ENCODE peak calls at places on chromosomes 7 and 10, in eight cellular contexts. One of them, this sample, is unnamed.

GRCh38 chr7:103083210-103083609 is 8.3 kb downstream of the ARMC10 start:
- DNase-seq in Panc1: no peak
- DNase-seq in GM23338: no peak
- DNase-seq in GM20000: no peak
- DNase-seq in tibial nerve: no peak
- DNase-seq in RWPE1: no peak
- DNase-seq in choroid plexus epithelial cell: no peak
- DNase-seq in IMR-90: no peak
- DNase-seq in this sample: no peak

GRCh38 chr7:155258233-155258575 is 39.5 kb upstream of the INSIG1 start:
- DNase-seq in GM23338: no peak
- DNase-seq in RWPE1: peak
- DNase-seq in choroid plexus epithelial cell: peak
- DNase-seq in IMR-90: peak
- DNase-seq in GM20000: no peak
- DNase-seq in tibial nerve: peak
- DNase-seq in Panc1: no peak
- DNase-seq in this sample: no peak

GRCh38 chr10:51718804-51719291 is 19.5 kb upstream of the CSTF2T start:
- DNase-seq in Panc1: no peak
- DNase-seq in RWPE1: peak
- DNase-seq in choroid plexus epithelial cell: peak
- DNase-seq in tibial nerve: no peak
- DNase-seq in IMR-90: peak
- DNase-seq in GM20000: no peak
- DNase-seq in GM23338: peak
- DNase-seq in this sample: no peak

GRCh38 chr7:103100348-103100747 is 25.4 kb downstream of the ARMC10 start:
- DNase-seq in choroid plexus epithelial cell: no peak
- DNase-seq in IMR-90: no peak
- DNase-seq in RWPE1: no peak
- DNase-seq in GM20000: no peak
- DNase-seq in tibial nerve: no peak
- DNase-seq in GM23338: no peak
- DNase-seq in Panc1: no peak
- DNase-seq in this sample: no peak

GRCh38 chr7:87926581-87927461 is 7.2 kb upstream of the ADAM22 start:
- DNase-seq in RWPE1: no peak
- DNase-seq in choroid plexus epithelial cell: peak
- DNase-seq in GM23338: peak
- DNase-seq in IMR-90: no peak
- DNase-seq in tibial nerve: no peak
- DNase-seq in GM20000: peak
- DNase-seq in Panc1: no peak
- DNase-seq in this sample: peak

GRCh38 chr10:124743188-124744046 is 761 bp downstream of the FAM53B start:
- DNase-seq in Panc1: no peak
- DNase-seq in choroid plexus epithelial cell: peak
- DNase-seq in tibial nerve: no peak
- DNase-seq in GM23338: peak
- DNase-seq in GM20000: peak
- DNase-seq in IMR-90: no peak
- DNase-seq in RWPE1: peak
- DNase-seq in this sample: peak

GRCh38 chr7:117661312-117661711 is 181.5 kb downstream of the CFTR start:
- DNase-seq in GM20000: no peak
- DNase-seq in tibial nerve: no peak
- DNase-seq in GM23338: no peak
- DNase-seq in Panc1: no peak
- DNase-seq in RWPE1: no peak
- DNase-seq in IMR-90: no peak
- DNase-seq in choroid plexus epithelial cell: no peak
- DNase-seq in this sample: no peak

GRCh38 chr7:3979956-3980643 is 679.0 kb downstream of the SDK1 start:
- DNase-seq in Panc1: no peak
- DNase-seq in RWPE1: no peak
- DNase-seq in choroid plexus epithelial cell: no peak
- DNase-seq in tibial nerve: no peak
- DNase-seq in GM23338: peak
- DNase-seq in GM20000: no peak
- DNase-seq in IMR-90: no peak
- DNase-seq in this sample: no peak

GRCh38 chr7:23062452-23062851 is 43.1 kb upstream of the KLHL7 start:
- DNase-seq in RWPE1: peak
- DNase-seq in tibial nerve: no peak
- DNase-seq in IMR-90: peak
- DNase-seq in GM23338: no peak
- DNase-seq in Panc1: no peak
- DNase-seq in choroid plexus epithelial cell: peak
- DNase-seq in GM20000: no peak
- DNase-seq in this sample: no peak

GRCh38 chr7:1020849-1021251 is 23.5 kb upstream of the GPR146 start:
- DNase-seq in GM23338: no peak
- DNase-seq in GM20000: no peak
- DNase-seq in RWPE1: no peak
- DNase-seq in Panc1: no peak
- DNase-seq in choroid plexus epithelial cell: no peak
- DNase-seq in IMR-90: no peak
- DNase-seq in tibial nerve: no peak
- DNase-seq in this sample: no peak

GRCh38 chr7:102085223-102085772 is 201.4 kb upstream of the SH2B2 start:
- DNase-seq in RWPE1: no peak
- DNase-seq in tibial nerve: no peak
- DNase-seq in GM23338: no peak
- DNase-seq in IMR-90: no peak
- DNase-seq in choroid plexus epithelial cell: no peak
- DNase-seq in GM20000: no peak
- DNase-seq in Panc1: no peak
- DNase-seq in this sample: no peak

GRCh38 chr10:123833170-123833850 is 58.3 kb downstream of the CPXM2 start:
- DNase-seq in GM20000: no peak
- DNase-seq in RWPE1: no peak
- DNase-seq in Panc1: no peak
- DNase-seq in choroid plexus epithelial cell: no peak
- DNase-seq in tibial nerve: no peak
- DNase-seq in GM23338: no peak
- DNase-seq in IMR-90: no peak
- DNase-seq in this sample: no peak

GRCh38 chr10:17053513-17053912 is 76.1 kb downstream of the CUBN start:
- DNase-seq in RWPE1: no peak
- DNase-seq in tibial nerve: no peak
- DNase-seq in GM20000: no peak
- DNase-seq in IMR-90: no peak
- DNase-seq in GM23338: no peak
- DNase-seq in Panc1: no peak
- DNase-seq in choroid plexus epithelial cell: no peak
- DNase-seq in this sample: no peak

GRCh38 chr7:106568002-106568679 is 92.8 kb downstream of the CCDC71L start:
- DNase-seq in choroid plexus epithelial cell: no peak
- DNase-seq in Panc1: no peak
- DNase-seq in GM23338: no peak
- DNase-seq in RWPE1: no peak
- DNase-seq in IMR-90: no peak
- DNase-seq in GM20000: no peak
- DNase-seq in tibial nerve: no peak
- DNase-seq in this sample: no peak

GRCh38 chr10:3248526-3249255 is 76.1 kb upstream of the PITRM1 start:
- DNase-seq in GM23338: no peak
- DNase-seq in GM20000: no peak
- DNase-seq in RWPE1: peak
- DNase-seq in Panc1: peak
- DNase-seq in tibial nerve: no peak
- DNase-seq in choroid plexus epithelial cell: peak
- DNase-seq in IMR-90: peak
- DNase-seq in this sample: no peak

GRCh38 chr7:66344166-66344565 is 139.0 kb downstream of the TPST1 start:
- DNase-seq in choroid plexus epithelial cell: peak
- DNase-seq in GM23338: no peak
- DNase-seq in Panc1: no peak
- DNase-seq in GM20000: no peak
- DNase-seq in RWPE1: no peak
- DNase-seq in IMR-90: peak
- DNase-seq in tibial nerve: no peak
- DNase-seq in this sample: no peak

GRCh38 chr7:64045301-64046040 is at the start of gene ZNF727:
- DNase-seq in GM23338: no peak
- DNase-seq in GM20000: no peak
- DNase-seq in tibial nerve: peak
- DNase-seq in IMR-90: no peak
- DNase-seq in Panc1: no peak
- DNase-seq in choroid plexus epithelial cell: no peak
- DNase-seq in RWPE1: no peak
- DNase-seq in this sample: no peak

GRCh38 chr7:75572396-75572795 is 80.3 kb downstream of the SPDYE5 start:
- DNase-seq in choroid plexus epithelial cell: no peak
- DNase-seq in GM20000: no peak
- DNase-seq in Panc1: no peak
- DNase-seq in GM23338: no peak
- DNase-seq in tibial nerve: no peak
- DNase-seq in IMR-90: no peak
- DNase-seq in RWPE1: no peak
- DNase-seq in this sample: no peak

GRCh38 chr7:155764432-155764798 is 47.8 kb downstream of the SHH start:
- DNase-seq in GM20000: peak
- DNase-seq in GM23338: no peak
- DNase-seq in Panc1: no peak
- DNase-seq in choroid plexus epithelial cell: no peak
- DNase-seq in IMR-90: no peak
- DNase-seq in RWPE1: no peak
- DNase-seq in tibial nerve: no peak
- DNase-seq in this sample: no peak

GRCh38 chr7:130897515-130898419 is 163.8 kb upstream of the KLF14 start:
- DNase-seq in Panc1: no peak
- DNase-seq in choroid plexus epithelial cell: no peak
- DNase-seq in IMR-90: no peak
- DNase-seq in GM20000: peak
- DNase-seq in GM23338: no peak
- DNase-seq in tibial nerve: no peak
- DNase-seq in RWPE1: no peak
- DNase-seq in this sample: no peak

GRCh38 chr7:130895006-130895750 is 161.2 kb upstream of the KLF14 start:
- DNase-seq in GM20000: no peak
- DNase-seq in Panc1: no peak
- DNase-seq in IMR-90: no peak
- DNase-seq in choroid plexus epithelial cell: no peak
- DNase-seq in RWPE1: no peak
- DNase-seq in tibial nerve: no peak
- DNase-seq in GM23338: no peak
- DNase-seq in this sample: no peak

GRCh38 chr7:130899071-130899451 is 165.1 kb upstream of the KLF14 start:
- DNase-seq in IMR-90: no peak
- DNase-seq in GM20000: no peak
- DNase-seq in GM23338: no peak
- DNase-seq in tibial nerve: no peak
- DNase-seq in Panc1: no peak
- DNase-seq in RWPE1: no peak
- DNase-seq in choroid plexus epithelial cell: no peak
- DNase-seq in this sample: no peak

GRCh38 chr7:130896051-130896881 is 162.3 kb upstream of the KLF14 start:
- DNase-seq in IMR-90: peak
- DNase-seq in tibial nerve: no peak
- DNase-seq in Panc1: peak
- DNase-seq in choroid plexus epithelial cell: peak
- DNase-seq in GM23338: peak
- DNase-seq in RWPE1: no peak
- DNase-seq in GM20000: no peak
- DNase-seq in this sample: no peak

GRCh38 chr7:130896898-130897514 is 163.0 kb upstream of the KLF14 start:
- DNase-seq in tibial nerve: no peak
- DNase-seq in IMR-90: peak
- DNase-seq in choroid plexus epithelial cell: peak
- DNase-seq in GM23338: peak
- DNase-seq in Panc1: no peak
- DNase-seq in GM20000: peak
- DNase-seq in RWPE1: no peak
- DNase-seq in this sample: peak
- TF ChIP-seq CTCF in tibial nerve: peak
- TF ChIP-seq CTCF in IMR-90: peak
- TF ChIP-seq CTCF in choroid plexus epithelial cell: peak
- TF ChIP-seq CTCF in GM23338: peak
- TF ChIP-seq CTCF in Panc1: peak
- TF ChIP-seq CTCF in GM20000: peak
- TF ChIP-seq CTCF in RWPE1: peak
- TF ChIP-seq CTCF in this sample: peak

DNA sequence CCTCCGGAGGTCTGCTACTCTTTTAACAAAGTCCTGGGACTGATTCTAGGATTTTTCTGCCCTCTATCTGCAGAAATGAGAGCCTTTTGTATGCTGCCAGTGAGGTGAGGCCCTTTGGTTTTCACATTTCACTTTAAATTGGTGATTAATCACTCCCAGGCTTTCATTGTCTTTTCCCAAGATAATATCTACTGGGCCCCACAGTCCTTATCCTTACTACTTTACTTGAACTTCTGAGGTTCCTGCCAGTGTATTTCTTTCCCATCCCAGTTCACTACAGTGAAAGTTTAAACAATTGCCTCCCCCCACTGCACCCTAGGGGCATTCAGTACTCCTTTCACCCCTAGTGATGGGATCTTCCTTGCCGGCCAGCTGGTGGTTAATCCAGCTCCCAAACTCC is 127.4 kb upstream of the INHBA start:
- DNase-seq in tibial nerve: no peak
- DNase-seq in GM23338: no peak
- DNase-seq in Panc1: no peak
- DNase-seq in choroid plexus epithelial cell: no peak
- DNase-seq in IMR-90: no peak
- DNase-seq in RWPE1: no peak
- DNase-seq in GM20000: no peak
- DNase-seq in this sample: no peak
- TF ChIP-seq CTCF in tibial nerve: no peak
- TF ChIP-seq CTCF in GM23338: no peak
- TF ChIP-seq CTCF in Panc1: peak
- TF ChIP-seq CTCF in choroid plexus epithelial cell: no peak
- TF ChIP-seq CTCF in IMR-90: no peak
- TF ChIP-seq CTCF in RWPE1: no peak
- TF ChIP-seq CTCF in GM20000: no peak
- TF ChIP-seq CTCF in this sample: no peak

GRCh38 chr10:58531084-58531695 is 18.5 kb downstream of the BICC1 start:
- DNase-seq in Panc1: peak
- DNase-seq in GM20000: peak
- DNase-seq in RWPE1: peak
- DNase-seq in IMR-90: peak
- DNase-seq in choroid plexus epithelial cell: peak
- DNase-seq in tibial nerve: peak
- DNase-seq in GM23338: peak
- DNase-seq in this sample: peak
- TF ChIP-seq CTCF in Panc1: peak
- TF ChIP-seq CTCF in GM20000: peak
- TF ChIP-seq CTCF in RWPE1: peak
- TF ChIP-seq CTCF in IMR-90: peak
- TF ChIP-seq CTCF in choroid plexus epithelial cell: peak
- TF ChIP-seq CTCF in tibial nerve: peak
- TF ChIP-seq CTCF in GM23338: peak
- TF ChIP-seq CTCF in this sample: peak

DNA sequence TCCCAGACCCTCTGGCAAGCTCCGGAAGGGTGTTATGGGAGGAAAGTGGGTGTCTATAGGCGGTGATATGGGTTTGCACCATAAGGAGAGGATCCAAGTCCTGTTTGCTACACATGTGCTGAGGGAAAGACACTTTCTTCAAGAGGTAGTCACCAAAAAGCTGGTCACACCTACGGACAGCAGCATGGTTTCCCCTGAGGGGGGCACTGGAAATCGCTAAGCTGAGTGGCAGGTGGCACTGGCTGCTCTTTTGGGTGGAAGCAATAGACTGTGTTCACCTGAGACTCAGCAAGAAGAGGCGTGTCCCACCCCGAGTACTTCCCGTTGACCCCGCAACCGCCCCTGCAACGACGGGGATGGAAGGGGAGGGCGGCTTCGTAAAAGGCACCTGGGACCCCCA is 1.8 kb upstream of the FOXI2 start:
- DNase-seq in GM23338: peak
- DNase-seq in RWPE1: no peak
- DNase-seq in IMR-90: no peak
- DNase-seq in GM20000: no peak
- DNase-seq in choroid plexus epithelial cell: no peak
- DNase-seq in tibial nerve: no peak
- DNase-seq in Panc1: no peak
- DNase-seq in this sample: no peak
- TF ChIP-seq CTCF in GM23338: peak
- TF ChIP-seq CTCF in RWPE1: no peak
- TF ChIP-seq CTCF in IMR-90: no peak
- TF ChIP-seq CTCF in GM20000: no peak
- TF ChIP-seq CTCF in choroid plexus epithelial cell: no peak
- TF ChIP-seq CTCF in tibial nerve: no peak
- TF ChIP-seq CTCF in Panc1: no peak
- TF ChIP-seq CTCF in this sample: no peak

This sample was measured in nephron progenitor cell.